ENCODE peak calls at places on chromosomes 16 and 17, in six cellular contexts. One of them, this sample, is unnamed.

GRCh38 chr16:69311533-69312388 is 611 bp downstream of the VPS4A start:
- DNase-seq in BJ: no peak
- DNase-seq in lower leg skin: no peak
- DNase-seq in RWPE1: peak; percentile 35
- DNase-seq in lung: no peak
- DNase-seq in H9: peak; percentile 73
- DNase-seq in this sample: peak; percentile 58

GRCh38 chr16:16122264-16122663 is 101.0 kb downstream of the ABCC6 start:
- DNase-seq in BJ: no peak
- DNase-seq in lower leg skin: no peak
- DNase-seq in RWPE1: no peak
- DNase-seq in lung: no peak
- DNase-seq in H9: no peak
- DNase-seq in this sample: no peak

GRCh38 chr17:78412403-78412802 is 34.0 kb downstream of the PGS1 start:
- DNase-seq in BJ: no peak
- DNase-seq in lower leg skin: no peak
- DNase-seq in RWPE1: no peak
- DNase-seq in lung: no peak
- DNase-seq in H9: no peak
- DNase-seq in this sample: no peak

GRCh38 chr16:25135239-25135878 is 23.8 kb downstream of the LCMT1 start:
- DNase-seq in BJ: no peak
- DNase-seq in lower leg skin: no peak
- DNase-seq in RWPE1: peak; percentile 26
- DNase-seq in lung: no peak
- DNase-seq in H9: no peak
- DNase-seq in this sample: no peak

GRCh38 chr17:37037590-37038155 is 88.9 kb downstream of the AATF start:
- DNase-seq in BJ: peak; percentile 5
- DNase-seq in lower leg skin: no peak
- DNase-seq in RWPE1: no peak
- DNase-seq in lung: no peak
- DNase-seq in H9: no peak
- DNase-seq in this sample: no peak

GRCh38 chr17:35766903-35767510 is 6.3 kb downstream of the C17orf50 start:
- DNase-seq in BJ: no peak
- DNase-seq in lower leg skin: no peak
- DNase-seq in RWPE1: peak; percentile 71
- DNase-seq in lung: no peak
- DNase-seq in H9: no peak
- DNase-seq in this sample: peak; percentile 58

GRCh38 chr17:19387921-19388521 is 1.0 kb upstream of the MFAP4 start:
- DNase-seq in BJ: peak; percentile 34
- DNase-seq in lower leg skin: no peak
- DNase-seq in RWPE1: no peak
- DNase-seq in lung: no peak
- DNase-seq in H9: no peak
- DNase-seq in this sample: no peak

GRCh38 chr17:50676065-50676975 is 31.4 kb downstream of the ANKRD40 start:
- DNase-seq in BJ: no peak
- DNase-seq in lower leg skin: no peak
- DNase-seq in RWPE1: no peak
- DNase-seq in lung: no peak
- DNase-seq in H9: no peak
- DNase-seq in this sample: no peak

GRCh38 chr16:68097088-68097487 is 11.9 kb downstream of the NFATC3 start:
- DNase-seq in BJ: no peak
- DNase-seq in lower leg skin: no peak
- DNase-seq in RWPE1: no peak
- DNase-seq in lung: no peak
- DNase-seq in H9: no peak
- DNase-seq in this sample: no peak

GRCh38 chr17:40442392-40443195 is 656 bp upstream of the IGFBP4 start:
- DNase-seq in BJ: no peak
- DNase-seq in lower leg skin: no peak
- DNase-seq in RWPE1: no peak
- DNase-seq in lung: no peak
- DNase-seq in H9: peak; percentile 67
- DNase-seq in this sample: no peak

GRCh38 chr17:19766421-19767270 is 18.5 kb upstream of the ALDH3A1 start:
- DNase-seq in BJ: no peak
- DNase-seq in lower leg skin: peak; percentile 62
- DNase-seq in RWPE1: peak; percentile 69
- DNase-seq in lung: peak; percentile 77
- DNase-seq in H9: peak; percentile 92
- DNase-seq in this sample: peak; percentile 80

DNA sequence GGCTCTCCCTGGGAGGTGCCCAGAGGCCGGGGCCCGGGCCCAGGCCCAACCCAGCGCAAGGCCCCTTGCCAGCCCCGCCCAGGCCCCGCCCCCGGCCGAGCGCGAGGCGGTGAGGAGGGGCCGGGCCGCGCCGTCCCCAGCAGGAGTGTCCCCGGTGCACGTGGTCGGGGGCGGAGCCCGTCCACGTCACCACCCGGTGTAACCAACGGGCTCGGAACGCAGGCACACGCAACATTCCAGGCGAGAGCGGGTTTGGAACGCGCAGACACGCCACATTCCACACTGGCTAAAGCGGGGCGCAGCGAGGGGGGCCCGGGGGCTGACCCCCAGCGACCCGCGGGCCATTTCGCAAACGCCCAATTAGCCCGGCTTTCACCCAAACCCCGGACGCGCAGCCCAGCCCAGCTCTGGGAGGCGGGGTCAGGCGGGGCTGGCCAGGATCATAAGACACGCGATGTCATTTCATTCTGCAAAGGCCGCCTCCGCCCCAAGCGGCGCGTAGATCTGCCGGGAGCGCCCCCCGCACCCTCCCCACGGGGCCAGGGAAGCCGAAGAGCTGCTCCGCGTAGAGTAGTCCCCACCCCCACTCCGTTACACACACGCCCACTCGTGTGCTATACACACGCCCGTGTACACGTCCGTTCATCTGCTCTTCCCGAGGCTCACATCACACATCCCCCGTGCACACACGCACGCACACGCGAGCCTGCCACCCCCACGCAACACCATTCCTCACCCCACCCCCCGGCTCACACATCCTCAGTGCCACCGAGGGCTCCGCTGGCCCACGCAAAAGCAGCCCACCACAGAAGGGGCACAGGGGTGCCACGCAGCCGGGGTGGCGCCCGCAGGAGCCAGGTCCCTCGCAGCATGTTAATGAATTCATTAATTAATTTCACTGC is 1.0 kb downstream of the MNT start:
- DNase-seq in BJ: peak; percentile 73
- DNase-seq in lower leg skin: peak; percentile 93
- DNase-seq in RWPE1: peak; percentile 93
- DNase-seq in lung: peak; percentile 95
- DNase-seq in H9: peak; percentile 99
- DNase-seq in this sample: peak; percentile 95
- TF ChIP-seq CTCF in BJ: no peak
- TF ChIP-seq CTCF in lower leg skin: no peak
- TF ChIP-seq CTCF in RWPE1: no peak
- TF ChIP-seq CTCF in lung: no peak
- TF ChIP-seq CTCF in H9: no peak
- TF ChIP-seq CTCF in this sample: no peak

DNA sequence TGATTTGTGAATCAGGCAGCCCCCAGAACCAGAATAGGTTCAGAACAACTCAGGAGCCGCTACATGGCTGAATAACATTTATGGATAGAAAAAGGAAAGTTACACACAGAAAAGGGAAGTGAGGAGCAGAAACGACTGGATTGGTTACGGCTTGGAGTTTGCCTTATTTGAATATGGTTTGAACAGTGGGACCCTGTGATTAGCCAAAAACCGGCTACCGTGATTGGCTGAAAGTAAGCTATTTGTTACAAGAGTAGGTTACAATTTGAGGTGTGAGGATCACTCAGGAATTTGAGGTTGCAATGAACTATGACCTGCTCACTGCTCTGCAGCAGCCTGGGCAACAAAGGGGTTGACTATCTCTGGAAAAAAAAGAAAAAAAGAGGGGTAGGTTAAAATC is 1139.7 kb downstream of the CDH11 start:
- DNase-seq in BJ: no peak
- DNase-seq in lower leg skin: no peak
- DNase-seq in RWPE1: no peak
- DNase-seq in lung: no peak
- DNase-seq in H9: peak; percentile 39
- DNase-seq in this sample: no peak
- TF ChIP-seq CTCF in BJ: no peak
- TF ChIP-seq CTCF in lower leg skin: no peak
- TF ChIP-seq CTCF in RWPE1: no peak
- TF ChIP-seq CTCF in lung: no peak
- TF ChIP-seq CTCF in H9: no peak
- TF ChIP-seq CTCF in this sample: no peak

GRCh38 chr16:74460542-74460941 is 39.3 kb upstream of the CLEC18B start:
- DNase-seq in BJ: no peak
- DNase-seq in lower leg skin: no peak
- DNase-seq in RWPE1: no peak
- DNase-seq in lung: no peak
- DNase-seq in H9: no peak
- DNase-seq in this sample: no peak
- TF ChIP-seq CTCF in BJ: no peak
- TF ChIP-seq CTCF in lower leg skin: no peak
- TF ChIP-seq CTCF in RWPE1: no peak
- TF ChIP-seq CTCF in lung: no peak
- TF ChIP-seq CTCF in H9: no peak
- TF ChIP-seq CTCF in this sample: no peak

GRCh38 chr16:79597277-79597676 is 3.3 kb downstream of the MAF start:
- DNase-seq in BJ: no peak
- DNase-seq in lower leg skin: no peak
- DNase-seq in RWPE1: no peak
- DNase-seq in lung: no peak
- DNase-seq in H9: no peak
- DNase-seq in this sample: no peak
- TF ChIP-seq CTCF in BJ: no peak
- TF ChIP-seq CTCF in lower leg skin: no peak
- TF ChIP-seq CTCF in RWPE1: no peak
- TF ChIP-seq CTCF in lung: no peak
- TF ChIP-seq CTCF in H9: no peak
- TF ChIP-seq CTCF in this sample: no peak

GRCh38 chr17:81397314-81398169 is 2.3 kb downstream of the BAHCC1 start:
- DNase-seq in BJ: no peak
- DNase-seq in lower leg skin: no peak
- DNase-seq in RWPE1: no peak
- DNase-seq in lung: no peak
- DNase-seq in H9: peak; percentile 88
- DNase-seq in this sample: no peak
- TF ChIP-seq CTCF in BJ: peak; percentile 17
- TF ChIP-seq CTCF in lower leg skin: no peak
- TF ChIP-seq CTCF in RWPE1: peak; percentile 32
- TF ChIP-seq CTCF in lung: no peak
- TF ChIP-seq CTCF in H9: peak; percentile 69
- TF ChIP-seq CTCF in this sample: no peak

GRCh38 chr16:31458073-31458834 is 1.0 kb upstream of the ARMC5 start:
- DNase-seq in BJ: no peak
- DNase-seq in lower leg skin: no peak
- DNase-seq in RWPE1: peak; percentile 34
- DNase-seq in lung: peak; percentile 63
- DNase-seq in H9: peak; percentile 60
- DNase-seq in this sample: peak; percentile 77
- TF ChIP-seq CTCF in BJ: no peak
- TF ChIP-seq CTCF in lower leg skin: no peak
- TF ChIP-seq CTCF in RWPE1: no peak
- TF ChIP-seq CTCF in lung: no peak
- TF ChIP-seq CTCF in H9: peak; percentile 51
- TF ChIP-seq CTCF in this sample: peak; percentile 73

DNA sequence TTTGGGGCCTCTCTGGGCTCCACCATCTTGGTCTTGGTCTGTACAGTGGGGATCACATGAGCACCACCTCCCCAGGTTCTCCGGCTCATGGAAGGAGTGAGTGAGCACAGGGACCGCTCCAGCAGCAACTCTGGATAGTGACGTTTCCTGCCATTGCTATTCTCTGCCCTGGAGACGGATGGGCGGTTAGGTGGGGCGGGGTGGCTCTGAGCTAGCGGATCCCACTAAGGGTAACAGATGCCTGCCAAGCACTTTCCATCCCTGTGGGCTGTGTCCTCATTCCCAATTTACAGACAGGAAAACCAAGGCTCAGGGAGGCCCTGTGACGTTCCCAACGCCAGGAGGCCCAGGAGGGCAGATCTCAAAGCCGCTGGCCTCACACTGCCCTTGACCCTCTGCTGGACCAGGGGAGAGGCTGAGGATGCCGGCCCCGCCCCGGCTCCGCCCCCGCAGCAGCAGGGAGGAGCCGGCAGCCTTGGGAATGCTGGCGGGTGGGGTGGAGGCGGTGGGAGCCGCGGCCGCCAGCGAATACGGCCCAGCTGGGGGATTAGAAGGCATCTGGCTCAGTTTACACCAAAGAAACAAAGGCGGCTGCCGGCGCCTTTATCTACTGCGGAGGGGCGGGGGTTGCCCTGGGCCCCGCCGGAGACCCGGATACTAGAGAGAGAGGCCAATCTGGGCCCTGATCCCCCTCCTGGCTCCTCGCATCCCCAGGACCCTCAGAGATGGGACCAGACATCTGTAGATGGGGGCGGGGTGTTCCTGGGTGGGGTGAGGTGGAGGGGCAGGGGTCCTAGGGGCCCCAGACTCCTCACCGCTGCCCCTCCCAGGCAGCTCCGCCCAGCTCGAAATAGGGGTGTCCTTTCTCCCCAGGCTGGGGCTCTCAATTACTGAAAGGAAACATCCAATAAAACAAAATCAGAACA is 122.3 kb upstream of the CIBAR2 start:
- DNase-seq in BJ: no peak
- DNase-seq in lower leg skin: peak; percentile 40
- DNase-seq in RWPE1: peak; percentile 50
- DNase-seq in lung: peak; percentile 40
- DNase-seq in H9: peak; percentile 97
- DNase-seq in this sample: peak; percentile 54
- TF ChIP-seq CTCF in BJ: peak; percentile 9
- TF ChIP-seq CTCF in lower leg skin: no peak
- TF ChIP-seq CTCF in RWPE1: no peak
- TF ChIP-seq CTCF in lung: no peak
- TF ChIP-seq CTCF in H9: no peak
- TF ChIP-seq CTCF in this sample: no peak